ENCODE peak calls at places on chromosome 13, in eight cellular contexts. N, W, D, S, Y, K, L and C are unnamed samples.

GRCh38 chr13:113837554-113838355 is 26.1 kb downstream of the GAS6 start:
- DNase-seq in Y (peak; percentile 84), W (no peak), K (no peak), D (peak; percentile 89), L (peak; percentile 95), N (peak; percentile 89), S (no peak), C (no peak)

GRCh38 chr13:106182404-106182803 is 353.1 kb downstream of the EFNB2 start:
- DNase-seq in L (no peak), N (no peak), D (no peak), S (no peak), W (no peak), K (no peak), Y (no peak), C (no peak)

GRCh38 chr13:36339600-36340155 is 6.5 kb downstream of the SPART start:
- DNase-seq in W (no peak), Y (no peak), K (no peak), N (no peak), D (no peak), L (no peak), S (no peak), C (no peak)

GRCh38 chr13:104143760-104144406 is 1077.7 kb upstream of the SLC10A2 start:
- DNase-seq in W (no peak), K (no peak), S (peak; percentile 25), L (peak; percentile 10), N (no peak), D (no peak), Y (no peak), C (no peak)

GRCh38 chr13:69946443-69946955 is 161.1 kb upstream of the ATXN8OS start:
- DNase-seq in K (no peak), S (peak; percentile 5), W (no peak), N (no peak), Y (no peak), D (no peak), L (no peak), C (no peak)

GRCh38 chr13:94305934-94306333 is 173.5 kb downstream of the DCT start:
- DNase-seq in Y (no peak), D (no peak), K (no peak), S (no peak), L (no peak), N (no peak), W (no peak), C (no peak)

GRCh38 chr13:33707449-33707848 is 110.5 kb upstream of the RFC3 start:
- DNase-seq in L (no peak), Y (no peak), W (no peak), S (no peak), D (no peak), K (no peak), N (no peak), C (no peak)

GRCh38 chr13:42384265-42384664 is 112.3 kb downstream of the AKAP11 start:
- DNase-seq in D (no peak), Y (no peak), W (no peak), S (no peak), L (no peak), K (no peak), N (no peak), C (no peak)

GRCh38 chr13:59356607-59357006 is 807.1 kb downstream of the DIAPH3 start:
- DNase-seq in W (peak; percentile 84), L (no peak), D (no peak), Y (peak; percentile 18), N (no peak), K (no peak), S (no peak), C (no peak)

GRCh38 chr13:114130708-114131580 is 1.5 kb downstream of the RASA3 start:
- DNase-seq in K (no peak), W (peak; percentile 89), N (no peak), S (peak; percentile 78), L (no peak), Y (peak; percentile 53), D (no peak), C (peak; percentile 60)

GRCh38 chr13:80363890-80364503 is 23.1 kb upstream of the SPRY2 start:
- DNase-seq in N (no peak), L (no peak), W (no peak), Y (no peak), S (peak; percentile 67), K (no peak), D (no peak), C (no peak)

GRCh38 chr13:90867336-90867683 is 480.2 kb upstream of the MIR17HG start:
- DNase-seq in K (peak; percentile 15), D (peak; percentile 37), N (peak; percentile 52), S (peak; percentile 91), W (no peak), L (peak; percentile 38), Y (peak; percentile 63), C (peak; percentile 8)

GRCh38 chr13:95301947-95302386 is 716 bp upstream of the ABCC4 start:
- DNase-seq in L (no peak), D (no peak), S (peak; percentile 75), K (no peak), N (no peak), Y (no peak), W (no peak), C (peak; percentile 30)

GRCh38 chr13:114019367-114019766 is 45.5 kb upstream of the C13orf46 start:
- DNase-seq in D (no peak), N (no peak), K (no peak), S (peak; percentile 47), Y (no peak), L (no peak), W (no peak), C (peak; percentile 67)

GRCh38 chr13:33611016-33611805 is 206.7 kb upstream of the RFC3 start:
- DNase-seq in S (peak; percentile 45), D (peak; percentile 65), N (no peak), K (no peak), Y (peak; percentile 10), L (peak; percentile 70), W (no peak), C (no peak)

GRCh38 chr13:110297011-110297410 is 9.9 kb downstream of the COL4A1 start:
- DNase-seq in L (no peak), N (no peak), K (no peak), D (no peak), Y (no peak), S (no peak), W (no peak), C (no peak)

GRCh38 chr13:109740121-109740520 is 46.3 kb downstream of the IRS2 start:
- DNase-seq in L (no peak), N (no peak), Y (no peak), S (no peak), W (no peak), K (no peak), D (no peak), C (no peak)

GRCh38 chr13:98586400-98587144 is 9.7 kb upstream of the STK24 start:
- DNase-seq in N (no peak), D (no peak), L (no peak), K (no peak), Y (no peak), W (no peak), S (no peak), C (no peak)

GRCh38 chr13:28716511-28716910 is 2.3 kb downstream of the SLC46A3 start:
- DNase-seq in L (no peak), S (no peak), Y (peak; percentile 77), K (peak; percentile 54), N (no peak), D (no peak), W (no peak), C (no peak)

GRCh38 chr13:111514646-111515617 is 194.5 kb downstream of the TEX29 start:
- DNase-seq in K (no peak), N (peak; percentile 40), S (no peak), Y (no peak), W (peak; percentile 53), D (no peak), L (no peak), C (no peak)

GRCh38 chr13:64266024-64266423 is 2850.4 kb upstream of the PCDH20 start:
- DNase-seq in Y (no peak), S (no peak), W (no peak), D (no peak), L (no peak), K (no peak), N (no peak), C (no peak)

GRCh38 chr13:44221657-44222056 is 152.0 kb upstream of the SERP2 start:
- DNase-seq in L (peak; percentile 58), N (no peak), W (no peak), K (no peak), S (no peak), Y (no peak), D (no peak), C (no peak)
- TF ChIP-seq POLR2AphosphoS5 in L (peak; percentile 95), N (no peak), W (no peak), K (no peak), S (no peak), Y (no peak), D (no peak), C (no peak)

GRCh38 chr13:26377038-26377437 is 123.1 kb downstream of the CDK8 start:
- DNase-seq in D (no peak), S (peak; percentile 81), W (no peak), L (no peak), K (no peak), N (no peak), Y (no peak), C (no peak)

GRCh38 chr13:26382843-26383242 is 128.9 kb downstream of the CDK8 start:
- DNase-seq in D (no peak), W (no peak), K (no peak), L (no peak), S (no peak), Y (no peak), N (no peak), C (no peak)

GRCh38 chr13:26378116-26378515 is 124.2 kb downstream of the CDK8 start:
- DNase-seq in K (no peak), Y (no peak), S (no peak), L (no peak), D (no peak), N (no peak), W (no peak), C (no peak)

GRCh38 chr13:26380930-26381329 is 127.0 kb downstream of the CDK8 start:
- DNase-seq in W (no peak), K (no peak), D (no peak), Y (no peak), S (no peak), N (no peak), L (no peak), C (no peak)

DNA sequence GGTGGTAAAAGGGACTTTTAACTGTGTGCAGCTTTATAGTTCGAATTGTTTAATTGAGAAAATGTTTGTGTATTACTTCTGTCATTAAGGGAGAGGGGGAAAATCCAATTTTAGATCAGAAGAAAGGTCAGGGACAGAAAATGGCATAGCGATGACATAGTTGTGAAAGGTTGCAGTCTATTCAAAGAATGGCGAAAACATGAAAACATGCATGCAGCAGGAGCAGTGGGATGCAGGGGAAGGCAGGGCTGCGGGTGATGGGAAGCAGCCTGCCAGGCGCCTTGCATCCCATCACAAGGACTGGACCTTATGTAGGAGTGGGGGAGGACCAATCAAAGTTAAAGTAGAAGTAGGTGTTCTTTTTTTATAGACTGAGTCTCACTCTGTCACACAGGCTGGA is 125.9 kb downstream of the CDK8 start:
- DNase-seq in D (no peak), K (no peak), W (no peak), N (no peak), L (no peak), Y (no peak), S (no peak), C (no peak)
- TF ChIP-seq POLR2AphosphoS5 in D (no peak), K (no peak), W (no peak), N (no peak), L (no peak), Y (no peak), S (no peak), C (no peak)

GRCh38 chr13:46571189-46571901 is 18.4 kb downstream of the LRCH1 start:
- DNase-seq in D (no peak), S (no peak), Y (no peak), N (no peak), K (no peak), W (no peak), L (no peak), C (no peak)
- TF ChIP-seq POLR2AphosphoS5 in D (peak; percentile 48), S (no peak), Y (no peak), N (no peak), K (no peak), W (no peak), L (no peak), C (no peak)

GRCh38 chr13:23579072-23579885 is 9.1 kb downstream of the TNFRSF19 start:
- DNase-seq in D (peak; percentile 93), W (peak; percentile 99), S (peak; percentile 92), L (peak; percentile 93), Y (peak; percentile 92), N (peak; percentile 91), K (no peak), C (peak; percentile 75)
- TF ChIP-seq POLR2AphosphoS5 in D (no peak), W (peak; percentile 66), S (peak; percentile 79), L (no peak), Y (no peak), N (peak; percentile 0), K (no peak), C (peak; percentile 70)